ENCODE peak calls at places on chromosomes 7 and 10, in five cellular contexts. H is NB4; K is CD8-positive, alpha-beta memory T cell; Z is suprapubic skin; Y is HL-60. I is an unnamed sample.

GRCh38 chr10:80966326-80966986 is 428.8 kb downstream of the SH2D4B start:
- DNase-seq in H (no peak), K (no peak), Y (no peak), Z (no peak), I (no peak)

GRCh38 chr7:123440202-123440601 is 94.2 kb downstream of the IQUB start:
- DNase-seq in Z (no peak), Y (no peak), K (no peak), H (no peak), I (peak; percentile 67)

GRCh38 chr7:18457832-18458231 is 37.7 kb upstream of the HDAC9 start:
- DNase-seq in Z (no peak), K (no peak), Y (no peak), H (no peak), I (no peak)

GRCh38 chr10:126223512-126224067 is 164.7 kb downstream of the ADAM12 start:
- DNase-seq in Z (no peak), K (no peak), Y (no peak), H (no peak), I (no peak)

GRCh38 chr7:17965600-17965999 is 25.3 kb upstream of the SNX13 start:
- DNase-seq in H (no peak), Y (no peak), Z (no peak), K (no peak), I (no peak)

GRCh38 chr7:152925412-152926147 is 166.0 kb downstream of the ACTR3B start:
- DNase-seq in H (no peak), K (no peak), Z (no peak), Y (no peak), I (peak; percentile 90)

GRCh38 chr7:137539111-137539715 is 195.7 kb upstream of the PTN start:
- DNase-seq in H (no peak), K (no peak), Y (no peak), Z (no peak), I (no peak)

GRCh38 chr10:114931072-114931679 is 6.8 kb upstream of the TRUB1 start:
- DNase-seq in Z (no peak), Y (no peak), H (no peak), K (no peak), I (no peak)

GRCh38 chr7:54947266-54947665 is 71.6 kb upstream of the EGFR start:
- DNase-seq in K (no peak), H (no peak), Y (no peak), Z (no peak), I (no peak)

GRCh38 chr10:70778267-70778924 is 6.8 kb downstream of the TBATA start:
- DNase-seq in Z (no peak), K (no peak), Y (no peak), H (no peak), I (no peak)

GRCh38 chr10:97780991-97781540 is 9.3 kb upstream of the SFRP5 start:
- DNase-seq in Y (no peak), H (peak; percentile 38), K (no peak), Z (no peak), I (no peak)

GRCh38 chr7:156725074-156725473 is 84.5 kb downstream of the RNF32 start:
- DNase-seq in H (no peak), Z (no peak), Y (no peak), K (no peak), I (peak; percentile 21)

GRCh38 chr10:71548494-71548846 is 151.8 kb downstream of the CDH23 start:
- DNase-seq in H (peak; percentile 78), K (no peak), Y (peak; percentile 48), Z (no peak), I (peak; percentile 65)

GRCh38 chr7:23467731-23468720 is 2.3 kb downstream of the IGF2BP3 start:
- DNase-seq in Z (no peak), Y (no peak), H (peak; percentile 90), K (no peak), I (peak; percentile 78)

GRCh38 chr10:122632561-122632960 is 67.1 kb downstream of the C10orf120 start:
- DNase-seq in Z (peak; percentile 11), H (no peak), K (no peak), Y (no peak), I (no peak)

GRCh38 chr7:41955475-41956243 is 252.8 kb upstream of the INHBA start:
- DNase-seq in K (no peak), H (peak; percentile 91), Y (peak; percentile 59), Z (peak; percentile 97), I (peak; percentile 91)

GRCh38 chr10:99685232-99686041 is 26.1 kb downstream of the ENTPD7 start:
- DNase-seq in Z (no peak), H (peak; percentile 91), Y (peak; percentile 64), K (no peak), I (no peak)

GRCh38 chr10:76411719-76412435 is 980.5 kb downstream of the LRMDA start:
- DNase-seq in H (no peak), Z (peak; percentile 81), K (no peak), Y (no peak), I (no peak)

GRCh38 chr7:101882595-101883564 is 65.5 kb downstream of the CUX1 start:
- DNase-seq in K (no peak), Z (peak; percentile 87), H (peak; percentile 62), Y (no peak), I (peak; percentile 56)

GRCh38 chr10:15211464-15211979 is 43.0 kb upstream of the NMT2 start:
- DNase-seq in Y (no peak), H (no peak), Z (no peak), K (no peak), I (no peak)

GRCh38 chr7:29193316-29194205 is 1.0 kb upstream of the CHN2 start:
- DNase-seq in Z (no peak), H (no peak), Y (no peak), K (no peak), I (peak; percentile 31)

GRCh38 chr10:37855691-37856090 is 1.7 kb downstream of the ZNF248 start:
- DNase-seq in H (no peak), Y (no peak), Z (no peak), K (no peak), I (no peak)

GRCh38 chr7:34036972-34037792 is 131.8 kb downstream of the BMPER start:
- DNase-seq in Y (no peak), Z (no peak), H (no peak), K (no peak), I (no peak)

GRCh38 chr10:130432271-130432670 is 296.1 kb downstream of the GLRX3 start:
- DNase-seq in H (no peak), Y (no peak), K (no peak), Z (no peak), I (no peak)

GRCh38 chr7:95396136-95397032 is at the start of gene PON3:
- DNase-seq in Z (no peak), H (no peak), K (no peak), Y (no peak), I (no peak)

GRCh38 chr7:113071465-113071864 is 15.2 kb downstream of the GPR85 start:
- DNase-seq in Y (peak; percentile 41), Z (no peak), K (no peak), H (peak; percentile 94), I (no peak)

GRCh38 chr10:22997102-22997501 is 69.2 kb downstream of the ARMC3 start:
- DNase-seq in H (no peak), Y (no peak), K (no peak), Z (no peak), I (peak; percentile 16)

GRCh38 chr10:62744136-62744535 is 60.4 kb upstream of the ADO start:
- DNase-seq in K (no peak), Z (no peak), Y (no peak), H (no peak), I (no peak)

GRCh38 chr7:38222481-38223096 is 44.5 kb downstream of the STARD3NL start:
- DNase-seq in K (no peak), Y (peak; percentile 29), Z (no peak), H (peak; percentile 79), I (peak; percentile 55)

GRCh38 chr7:2003931-2004812 is 228.6 kb downstream of the MAD1L1 start:
- DNase-seq in Z (peak; percentile 61), Y (no peak), K (no peak), H (no peak), I (no peak)

GRCh38 chr10:34254596-34254995 is 560.5 kb downstream of the PARD3 start:
- DNase-seq in H (peak; percentile 51), Y (no peak), Z (no peak), K (no peak), I (no peak)

GRCh38 chr7:51256916-51257315 is 59.7 kb downstream of the COBL start:
- DNase-seq in K (no peak), Y (no peak), H (no peak), Z (no peak), I (no peak)

GRCh38 chr7:24907311-24907886 is 72.6 kb downstream of the OSBPL3 start:
- DNase-seq in Y (no peak), Z (no peak), K (no peak), H (peak; percentile 55), I (no peak)
- H3K4me3 ChIP-seq in Y (no peak overlapping the region), Z (no peak overlapping the region), K (peak overlapping the region; percentile 22), H (no peak overlapping the region), I (no peak overlapping the region)

GRCh38 chr10:43727935-43728334 is 79.3 kb upstream of the ZNF32 start:
- DNase-seq in Z (no peak), K (no peak), H (no peak), Y (no peak), I (no peak)

GRCh38 chr10:43731486-43731885 is 82.8 kb upstream of the ZNF32 start:
- DNase-seq in Y (no peak), K (no peak), Z (no peak), H (no peak), I (no peak)

GRCh38 chr10:43728425-43728824 is 79.7 kb upstream of the ZNF32 start:
- DNase-seq in K (no peak), Z (no peak), H (no peak), Y (no peak), I (no peak)
- H3K4me3 ChIP-seq in K (no peak overlapping the region), Z (no peak overlapping the region), H (no peak overlapping the region), Y (no peak overlapping the region), I (no peak overlapping the region)

DNA sequence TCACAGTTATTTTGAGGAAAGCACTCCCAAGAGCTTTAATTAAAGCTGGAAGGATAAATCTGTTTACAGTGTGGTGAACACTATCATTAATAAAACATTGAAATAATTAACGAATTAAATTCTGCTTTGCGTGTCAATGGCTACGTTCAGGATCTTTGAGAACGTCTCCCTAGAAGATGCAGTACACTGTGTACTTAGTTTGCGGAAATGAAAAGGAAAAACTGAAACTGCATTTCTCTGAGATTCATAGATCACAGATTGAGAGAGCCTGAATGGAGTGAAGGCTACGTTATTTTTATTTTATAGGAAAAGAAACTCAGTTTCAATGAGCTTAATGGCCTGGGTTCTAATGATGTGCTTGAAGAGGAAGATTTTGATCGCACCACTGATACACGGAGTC is 85.3 kb downstream of the NRP1 start:
- DNase-seq in K (no peak), Z (no peak), H (no peak), Y (no peak), I (no peak)
- H3K4me3 ChIP-seq in K (peak overlapping the region; percentile 1), Z (no peak overlapping the region), H (no peak overlapping the region), Y (no peak overlapping the region), I (no peak overlapping the region)

GRCh38 chr7:131028293-131028692 is 294.3 kb upstream of the KLF14 start:
- DNase-seq in Z (no peak), H (no peak), Y (no peak), K (no peak), I (no peak)
- H3K4me3 ChIP-seq in Z (no peak overlapping the region), H (no peak overlapping the region), Y (no peak overlapping the region), K (no peak overlapping the region), I (no peak overlapping the region)

DNA sequence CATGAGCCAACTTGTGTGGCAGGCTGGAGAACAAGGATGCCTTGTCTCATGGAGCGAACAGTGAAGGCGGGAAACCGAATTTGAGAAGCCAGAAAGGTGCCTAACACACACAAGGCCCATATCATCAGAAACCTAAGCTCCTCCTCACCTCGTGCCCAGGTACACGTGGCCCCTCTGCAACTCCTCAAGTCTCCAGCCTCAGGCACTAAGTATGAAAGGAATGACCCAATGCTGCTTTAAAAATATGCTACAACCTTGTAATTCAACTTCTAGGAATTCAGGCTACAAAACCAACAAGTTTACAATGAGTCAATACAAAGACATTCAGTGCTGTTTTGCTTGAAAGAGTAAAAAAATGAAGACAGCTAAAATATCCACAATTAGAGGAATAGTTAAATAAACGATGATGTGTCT is 95.7 kb downstream of the CDK6 start:
- DNase-seq in Z (no peak), H (no peak), K (no peak), Y (no peak), I (no peak)
- H3K4me3 ChIP-seq in Z (no peak overlapping the region), H (no peak overlapping the region), K (no peak overlapping the region), Y (no peak overlapping the region), I (no peak overlapping the region)